ENCODE peak calls at places on chromosomes 16 and 17, in eight cellular contexts. H is NCI-H460, U is HCT116, F is left lung, Y is GM04503, V is OCI-LY7, I is adipocyte, R is Calu3. A is an unnamed sample.

GRCh38 chr16:72786606-72787005 is 261.3 kb downstream of the ZFHX3 start:
- DNase-seq in H (no peak), U (no peak), F (no peak), Y (no peak), V (no peak), I (no peak), R (no peak), A (no peak)

GRCh38 chr17:58329808-58330543 is 1.4 kb upstream of the TSPOAP1 start:
- DNase-seq in H (no peak), U (no peak), F (no peak), Y (no peak), V (peak), I (no peak), R (no peak), A (no peak)

GRCh38 chr17:57644311-57644710 is 100.8 kb downstream of the CCDC182 start:
- DNase-seq in H (no peak), U (no peak), F (no peak), Y (no peak), V (no peak), I (no peak), R (no peak), A (no peak)

GRCh38 chr17:45784583-45785372 is 658 bp downstream of the CRHR1 start:
- DNase-seq in H (no peak), U (no peak), F (no peak), Y (no peak), V (no peak), I (peak), R (peak), A (peak)

GRCh38 chr17:76901542-76902197 is 33.5 kb downstream of the MGAT5B start:
- DNase-seq in H (no peak), U (no peak), F (no peak), Y (no peak), V (no peak), I (no peak), R (no peak), A (no peak)

GRCh38 chr17:58414596-58414997 is 2.7 kb downstream of the RNF43 start:
- DNase-seq in H (no peak), U (no peak), F (no peak), Y (no peak), V (no peak), I (no peak), R (no peak), A (no peak)

GRCh38 chr16:58020628-58021521 is 4.7 kb upstream of the MMP15 start:
- DNase-seq in H (peak), U (no peak), F (no peak), Y (no peak), V (peak), I (peak), R (peak), A (no peak)

GRCh38 chr17:72754513-72754912 is 338.0 kb downstream of the SLC39A11 start:
- DNase-seq in H (no peak), U (no peak), F (no peak), Y (no peak), V (no peak), I (no peak), R (no peak), A (no peak)

GRCh38 chr17:4722678-4723240 is 8.5 kb upstream of the MED11 start:
- DNase-seq in H (no peak), U (no peak), F (no peak), Y (no peak), V (no peak), I (no peak), R (no peak), A (no peak)

GRCh38 chr16:18800674-18801196 is 614 bp downstream of the ARL6IP1 start:
- DNase-seq in H (no peak), U (no peak), F (no peak), Y (no peak), V (no peak), I (peak), R (no peak), A (no peak)

GRCh38 chr16:55901756-55902155 is 26.6 kb upstream of the CES5A start:
- DNase-seq in H (no peak), U (no peak), F (no peak), Y (no peak), V (no peak), I (no peak), R (no peak), A (no peak)

GRCh38 chr17:32279933-32280716 is 14.5 kb downstream of the RHBDL3 start:
- DNase-seq in H (no peak), U (no peak), F (no peak), Y (no peak), V (no peak), I (no peak), R (no peak), A (no peak)

GRCh38 chr16:795580-796229 is 4.8 kb downstream of the GNG13 start:
- DNase-seq in H (peak), U (peak), F (no peak), Y (no peak), V (no peak), I (no peak), R (peak), A (no peak)

GRCh38 chr17:58324409-58325288 is 3.9 kb downstream of the TSPOAP1 start:
- DNase-seq in H (no peak), U (no peak), F (no peak), Y (no peak), V (no peak), I (peak), R (peak), A (peak)

GRCh38 chr17:38705803-38706624 is 941 bp downstream of the MLLT6 start:
- DNase-seq in H (no peak), U (no peak), F (peak), Y (no peak), V (peak), I (peak), R (peak), A (peak)

GRCh38 chr16:20359997-20360396 is 7.5 kb upstream of the UMOD start:
- DNase-seq in H (no peak), U (no peak), F (no peak), Y (no peak), V (no peak), I (no peak), R (no peak), A (peak)

GRCh38 chr17:75476274-75476673 is 19.8 kb downstream of the TMEM94 start:
- DNase-seq in H (no peak), U (no peak), F (no peak), Y (no peak), V (no peak), I (no peak), R (no peak), A (no peak)

GRCh38 chr17:27529230-27529796 is 73.1 kb downstream of the KSR1 start:
- DNase-seq in H (peak), U (no peak), F (peak), Y (no peak), V (peak), I (peak), R (peak), A (no peak)

GRCh38 chr17:50818266-50818665 is 17.1 kb upstream of the WFIKKN2 start:
- DNase-seq in H (no peak), U (no peak), F (no peak), Y (no peak), V (no peak), I (no peak), R (no peak), A (no peak)

GRCh38 chr17:27817731-27818130 is 17.4 kb upstream of the NOS2 start:
- DNase-seq in H (no peak), U (no peak), F (no peak), Y (no peak), V (no peak), I (no peak), R (no peak), A (no peak)

A was measured in HuH-7.